ENCODE peak calls at places on chromosomes 13 and 19, in seven cellular contexts. J is stimulated activated CD4-positive, alpha-beta T cell treated with anti-CD3 and anti-CD28 coated beads, TNF-alpha, amount 100 ng/mL, for 1 hour; Y is kidney tubule cell; K is GM20000; E is cardiac fibroblast; W is stimulated activated CD8-positive, alpha-beta memory T cell treated with anti-CD3 and anti-CD28 coated beads, Interleukin-2, amount 100 ng/mL, for 48 hours; F is lower leg skin. P is an unnamed sample.

GRCh38 chr19:10544242-10544752 is 593 bp downstream of the ATG4D start:
- DNase-seq in J (no peak), E (no peak), Y (no peak), K (peak; percentile 58), W (no peak), F (no peak), P (no peak)

GRCh38 chr19:35773020-35773809 is 2.1 kb upstream of the ARHGAP33 start:
- DNase-seq in W (no peak), K (no peak), J (no peak), Y (peak; percentile 89), F (no peak), E (peak; percentile 72), P (peak; percentile 91)

GRCh38 chr19:33684550-33685303 is 63.0 kb downstream of the CHST8 start:
- DNase-seq in Y (no peak), F (no peak), J (no peak), E (peak; percentile 0), K (no peak), W (no peak), P (no peak)

GRCh38 chr13:85068231-85068630 is 731.0 kb downstream of the SLITRK6 start:
- DNase-seq in E (no peak), J (no peak), Y (no peak), W (no peak), F (no peak), K (no peak), P (no peak)

GRCh38 chr19:8209111-8209964 is at the start of gene CERS4:
- DNase-seq in F (peak; percentile 38), E (peak; percentile 10), K (peak; percentile 98), W (peak; percentile 61), Y (peak; percentile 57), J (peak; percentile 75), P (peak; percentile 31)

GRCh38 chr13:39370048-39370447 is 232.9 kb downstream of the LHFPL6 start:
- DNase-seq in W (no peak), K (no peak), F (no peak), J (no peak), Y (no peak), E (no peak), P (no peak)

GRCh38 chr19:54791476-54791875 is 11.9 kb upstream of the KIR2DL4 start:
- DNase-seq in W (no peak), J (no peak), K (no peak), F (no peak), E (no peak), Y (no peak), P (no peak)

GRCh38 chr19:44640518-44640917 is 3.2 kb upstream of the PVR start:
- DNase-seq in Y (peak; percentile 64), F (no peak), K (no peak), E (peak; percentile 69), W (no peak), J (no peak), P (no peak)

GRCh38 chr19:580274-580835 is 8.0 kb downstream of the BSG start:
- DNase-seq in E (no peak), Y (no peak), K (no peak), J (no peak), F (no peak), W (no peak), P (no peak)

GRCh38 chr19:1384478-1385110 is 887 bp downstream of the NDUFS7 start:
- DNase-seq in F (no peak), Y (no peak), E (no peak), K (no peak), W (no peak), J (no peak), P (no peak)

GRCh38 chr19:13006431-13007281 is 11.4 kb downstream of the NFIX start:
- DNase-seq in W (no peak), Y (no peak), J (no peak), K (no peak), F (no peak), E (no peak), P (no peak)

GRCh38 chr13:84098273-84098672 is 216.0 kb upstream of the SLITRK1 start:
- DNase-seq in E (no peak), K (no peak), Y (no peak), W (no peak), F (no peak), J (no peak), P (no peak)

GRCh38 chr13:95403349-95404140 is 102.3 kb upstream of the ABCC4 start:
- DNase-seq in F (no peak), E (no peak), W (no peak), K (no peak), J (no peak), Y (no peak), P (no peak)

GRCh38 chr13:49530452-49530851 is 34.7 kb downstream of the PHF11 start:
- DNase-seq in J (no peak), W (no peak), K (peak; percentile 25), F (no peak), E (no peak), Y (no peak), P (no peak)

GRCh38 chr13:100089633-100090032 is 740 bp downstream of the PCCA start:
- DNase-seq in K (peak; percentile 43), Y (peak; percentile 23), J (no peak), F (no peak), E (peak; percentile 29), W (no peak), P (no peak)

GRCh38 chr13:31503626-31504025 is 235.7 kb upstream of the RXFP2 start:
- DNase-seq in J (no peak), Y (no peak), W (no peak), F (no peak), E (no peak), K (no peak), P (no peak)

GRCh38 chr19:39001016-39001415 is 25.5 kb upstream of the FBXO17 start:
- DNase-seq in J (no peak), F (no peak), Y (no peak), E (no peak), W (no peak), K (no peak), P (no peak)

GRCh38 chr13:32538234-32538620 is 368 bp downstream of the N4BP2L2 start:
- DNase-seq in W (peak; percentile 27), E (peak; percentile 53), K (peak; percentile 65), F (peak; percentile 42), Y (no peak), J (peak; percentile 28), P (no peak)

GRCh38 chr19:9673912-9674668 is 810 bp downstream of the ZNF562 start:
- DNase-seq in Y (peak; percentile 69), F (no peak), E (peak; percentile 52), W (no peak), K (no peak), J (peak; percentile 7), P (peak; percentile 31)

GRCh38 chr13:49097374-49097773 is 121.7 kb downstream of the FNDC3A start:
- DNase-seq in Y (peak; percentile 26), J (no peak), K (no peak), W (no peak), E (peak; percentile 90), F (peak; percentile 42), P (no peak)

GRCh38 chr19:10207026-10207425 is 12.3 kb upstream of the DNMT1 start:
- DNase-seq in J (no peak), W (no peak), K (no peak), F (no peak), E (no peak), Y (no peak), P (no peak)

GRCh38 chr19:46265217-46265828 is 31.5 kb upstream of the HIF3A start:
- DNase-seq in Y (peak; percentile 89), F (peak; percentile 80), W (peak; percentile 37), K (peak; percentile 71), E (peak; percentile 90), J (peak; percentile 30), P (peak; percentile 72)

GRCh38 chr13:102440259-102440936 is 38.5 kb upstream of the FGF14 start:
- DNase-seq in E (no peak), W (no peak), Y (peak; percentile 93), K (peak; percentile 13), F (no peak), J (no peak), P (peak; percentile 83)

GRCh38 chr19:3163230-3163886 is 15.2 kb upstream of the S1PR4 start:
- DNase-seq in W (peak; percentile 37), Y (peak; percentile 58), K (peak; percentile 88), J (peak; percentile 53), F (no peak), E (peak; percentile 63), P (peak; percentile 24)

GRCh38 chr13:100664171-100664900 is 10.3 kb downstream of the TMTC4 start:
- DNase-seq in J (no peak), W (no peak), F (no peak), Y (no peak), E (no peak), K (no peak), P (no peak)

GRCh38 chr13:112702341-112702982 is 12.6 kb downstream of the ATP11A start:
- DNase-seq in J (no peak), F (no peak), K (no peak), E (no peak), W (no peak), Y (no peak), P (no peak)

GRCh38 chr13:42836930-42837329 is 55.5 kb downstream of the FAM216B start:
- DNase-seq in K (no peak), J (no peak), Y (peak; percentile 71), E (peak; percentile 84), W (no peak), F (no peak), P (peak; percentile 61)

GRCh38 chr19:54464624-54465266 is 1.2 kb upstream of the LENG9 start:
- DNase-seq in F (peak; percentile 88), Y (peak; percentile 92), J (peak; percentile 52), K (peak; percentile 95), W (peak; percentile 77), E (peak; percentile 81), P (peak; percentile 63)

GRCh38 chr19:50224986-50225747 is 21.7 kb downstream of the MYH14 start:
- DNase-seq in J (no peak), F (no peak), K (no peak), E (no peak), Y (no peak), W (no peak), P (no peak)

GRCh38 chr13:96967248-96967745 is 27.0 kb downstream of the OXGR1 start:
- DNase-seq in F (no peak), K (no peak), Y (no peak), E (peak; percentile 31), J (no peak), W (no peak), P (no peak)

GRCh38 chr13:41546372-41547252 is 89.3 kb downstream of the RGCC start:
- DNase-seq in F (no peak), J (no peak), W (no peak), K (no peak), E (peak; percentile 74), Y (peak; percentile 88), P (peak; percentile 17)

GRCh38 chr19:4815426-4816387 is 15.8 kb downstream of the TICAM1 start:
- DNase-seq in F (peak; percentile 92), W (peak; percentile 60), Y (peak; percentile 84), J (peak; percentile 59), E (peak; percentile 94), K (peak; percentile 93), P (peak; percentile 58)

GRCh38 chr13:31242935-31243334 is 43.2 kb downstream of the B3GLCT start:
- DNase-seq in W (no peak), E (peak; percentile 4), J (no peak), F (no peak), K (no peak), Y (no peak), P (no peak)

GRCh38 chr19:48090281-48090802 is 20.3 kb downstream of the PLA2G4C start:
- DNase-seq in Y (no peak), W (no peak), K (no peak), F (no peak), E (no peak), J (no peak), P (no peak)